ENCODE peak calls at places on chromosomes 6 and 20, in eight cellular contexts. One of them, this sample, is unnamed.

GRCh38 chr20:36499211-36499610 is 42.1 kb upstream of the MYL9 start:
- DNase-seq in retinal pigment epithelial cell: no peak
- DNase-seq in AG04450: no peak
- DNase-seq in breast epithelium: no peak
- DNase-seq in heart right ventricle: no peak
- DNase-seq in cardiac fibroblast: no peak
- DNase-seq in heart left ventricle: no peak
- DNase-seq in right lobe of liver: no peak
- DNase-seq in this sample: no peak

GRCh38 chr20:10682939-10683338 is 9.1 kb upstream of the JAG1 start:
- DNase-seq in retinal pigment epithelial cell: no peak
- DNase-seq in AG04450: no peak
- DNase-seq in breast epithelium: no peak
- DNase-seq in heart right ventricle: no peak
- DNase-seq in cardiac fibroblast: peak; percentile 35
- DNase-seq in heart left ventricle: no peak
- DNase-seq in right lobe of liver: no peak
- DNase-seq in this sample: no peak

GRCh38 chr6:108002365-108003221 is 44.6 kb upstream of the SEC63 start:
- DNase-seq in retinal pigment epithelial cell: peak; percentile 98
- DNase-seq in AG04450: no peak
- DNase-seq in breast epithelium: peak; percentile 76
- DNase-seq in heart right ventricle: no peak
- DNase-seq in cardiac fibroblast: no peak
- DNase-seq in heart left ventricle: no peak
- DNase-seq in right lobe of liver: peak; percentile 55
- DNase-seq in this sample: no peak

GRCh38 chr20:49508435-49509199 is 26.1 kb upstream of the KCNB1 start:
- DNase-seq in retinal pigment epithelial cell: no peak
- DNase-seq in AG04450: no peak
- DNase-seq in breast epithelium: no peak
- DNase-seq in heart right ventricle: no peak
- DNase-seq in cardiac fibroblast: peak; percentile 72
- DNase-seq in heart left ventricle: no peak
- DNase-seq in right lobe of liver: no peak
- DNase-seq in this sample: peak; percentile 8

GRCh38 chr6:142350309-142350708 is 48.5 kb downstream of the ADGRG6 start:
- DNase-seq in retinal pigment epithelial cell: no peak
- DNase-seq in AG04450: no peak
- DNase-seq in breast epithelium: no peak
- DNase-seq in heart right ventricle: no peak
- DNase-seq in cardiac fibroblast: no peak
- DNase-seq in heart left ventricle: no peak
- DNase-seq in right lobe of liver: no peak
- DNase-seq in this sample: no peak

GRCh38 chr20:46670585-46671584 is 18.4 kb downstream of the TP53RK start:
- DNase-seq in retinal pigment epithelial cell: no peak
- DNase-seq in AG04450: no peak
- DNase-seq in breast epithelium: no peak
- DNase-seq in heart right ventricle: no peak
- DNase-seq in cardiac fibroblast: no peak
- DNase-seq in heart left ventricle: no peak
- DNase-seq in right lobe of liver: no peak
- DNase-seq in this sample: no peak

GRCh38 chr6:125667326-125667725 is 82.1 kb upstream of the HEY2 start:
- DNase-seq in retinal pigment epithelial cell: no peak
- DNase-seq in AG04450: no peak
- DNase-seq in breast epithelium: no peak
- DNase-seq in heart right ventricle: no peak
- DNase-seq in cardiac fibroblast: no peak
- DNase-seq in heart left ventricle: no peak
- DNase-seq in right lobe of liver: no peak
- DNase-seq in this sample: no peak

GRCh38 chr20:1473821-1474220 is 7.2 kb upstream of the NSFL1C start:
- DNase-seq in retinal pigment epithelial cell: no peak
- DNase-seq in AG04450: no peak
- DNase-seq in breast epithelium: no peak
- DNase-seq in heart right ventricle: no peak
- DNase-seq in cardiac fibroblast: no peak
- DNase-seq in heart left ventricle: no peak
- DNase-seq in right lobe of liver: no peak
- DNase-seq in this sample: no peak

GRCh38 chr6:9523462-9523861 is 891.4 kb downstream of the TFAP2A start:
- DNase-seq in retinal pigment epithelial cell: peak; percentile 96
- DNase-seq in AG04450: peak; percentile 84
- DNase-seq in breast epithelium: no peak
- DNase-seq in heart right ventricle: no peak
- DNase-seq in cardiac fibroblast: peak; percentile 80
- DNase-seq in heart left ventricle: no peak
- DNase-seq in right lobe of liver: no peak
- DNase-seq in this sample: peak; percentile 47

GRCh38 chr6:15630202-15630601 is 32.6 kb downstream of the DTNBP1 start:
- DNase-seq in retinal pigment epithelial cell: no peak
- DNase-seq in AG04450: no peak
- DNase-seq in breast epithelium: no peak
- DNase-seq in heart right ventricle: no peak
- DNase-seq in cardiac fibroblast: no peak
- DNase-seq in heart left ventricle: no peak
- DNase-seq in right lobe of liver: no peak
- DNase-seq in this sample: no peak

GRCh38 chr20:44911264-44911921 is 1.5 kb downstream of the PABPC1L start:
- DNase-seq in retinal pigment epithelial cell: no peak
- DNase-seq in AG04450: no peak
- DNase-seq in breast epithelium: no peak
- DNase-seq in heart right ventricle: no peak
- DNase-seq in cardiac fibroblast: peak; percentile 52
- DNase-seq in heart left ventricle: no peak
- DNase-seq in right lobe of liver: peak; percentile 89
- DNase-seq in this sample: no peak

GRCh38 chr20:44912189-44912588 is 2.3 kb downstream of the PABPC1L start:
- DNase-seq in retinal pigment epithelial cell: no peak
- DNase-seq in AG04450: no peak
- DNase-seq in breast epithelium: no peak
- DNase-seq in heart right ventricle: no peak
- DNase-seq in cardiac fibroblast: no peak
- DNase-seq in heart left ventricle: no peak
- DNase-seq in right lobe of liver: no peak
- DNase-seq in this sample: no peak

GRCh38 chr20:44910690-44911262 is 916 bp downstream of the PABPC1L start:
- DNase-seq in retinal pigment epithelial cell: no peak
- DNase-seq in AG04450: no peak
- DNase-seq in breast epithelium: no peak
- DNase-seq in heart right ventricle: no peak
- DNase-seq in cardiac fibroblast: no peak
- DNase-seq in heart left ventricle: no peak
- DNase-seq in right lobe of liver: no peak
- DNase-seq in this sample: no peak

GRCh38 chr20:44909872-44910689 is at the start of gene PABPC1L:
- DNase-seq in retinal pigment epithelial cell: no peak
- DNase-seq in AG04450: no peak
- DNase-seq in breast epithelium: peak; percentile 46
- DNase-seq in heart right ventricle: peak; percentile 61
- DNase-seq in cardiac fibroblast: peak; percentile 61
- DNase-seq in heart left ventricle: peak; percentile 54
- DNase-seq in right lobe of liver: peak; percentile 78
- DNase-seq in this sample: no peak

GRCh38 chr20:44908987-44909871 is 631 bp upstream of the PABPC1L start:
- DNase-seq in retinal pigment epithelial cell: no peak
- DNase-seq in AG04450: no peak
- DNase-seq in breast epithelium: no peak
- DNase-seq in heart right ventricle: no peak
- DNase-seq in cardiac fibroblast: no peak
- DNase-seq in heart left ventricle: no peak
- DNase-seq in right lobe of liver: no peak
- DNase-seq in this sample: no peak
- H3K4me3 ChIP-seq in retinal pigment epithelial cell: peak overlapping the region; percentile 75
- H3K4me3 ChIP-seq in AG04450: peak overlapping the region; percentile 79
- H3K4me3 ChIP-seq in breast epithelium: peak overlapping the region; percentile 55
- H3K4me3 ChIP-seq in heart right ventricle: peak overlapping the region; percentile 72
- H3K4me3 ChIP-seq in cardiac fibroblast: peak overlapping the region; percentile 74
- H3K4me3 ChIP-seq in heart left ventricle: peak overlapping the region; percentile 63
- H3K4me3 ChIP-seq in right lobe of liver: peak overlapping the region; percentile 72
- H3K4me3 ChIP-seq in this sample: peak overlapping the region; percentile 89

DNA sequence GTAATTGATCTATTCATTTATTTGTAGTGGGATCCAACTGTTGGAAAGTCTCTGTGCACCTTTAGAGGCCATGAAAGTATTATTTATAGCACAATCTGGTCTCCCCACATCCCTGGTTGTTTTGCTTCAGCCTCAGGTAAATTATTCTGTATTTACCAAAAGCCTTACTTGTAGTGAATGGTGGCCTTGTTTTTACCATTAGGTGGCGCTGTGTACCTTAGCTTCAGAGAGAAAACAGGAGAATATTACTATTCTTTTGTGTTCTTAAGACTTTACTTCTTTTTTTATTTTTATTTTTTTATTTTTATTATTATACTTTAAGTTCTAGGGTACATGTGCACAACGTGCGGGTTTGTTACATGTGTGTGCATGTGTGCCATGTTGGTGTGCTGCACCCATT is 23.7 kb downstream of the PEX7 start:
- DNase-seq in retinal pigment epithelial cell: peak; percentile 39
- DNase-seq in AG04450: peak; percentile 39
- DNase-seq in breast epithelium: no peak
- DNase-seq in heart right ventricle: no peak
- DNase-seq in cardiac fibroblast: peak; percentile 76
- DNase-seq in heart left ventricle: no peak
- DNase-seq in right lobe of liver: no peak
- DNase-seq in this sample: no peak
- TF ChIP-seq CTCF in retinal pigment epithelial cell: peak; percentile 83
- TF ChIP-seq CTCF in AG04450: peak; percentile 81
- TF ChIP-seq CTCF in breast epithelium: peak; percentile 44
- TF ChIP-seq CTCF in heart right ventricle: peak; percentile 81
- TF ChIP-seq CTCF in cardiac fibroblast: peak; percentile 79
- TF ChIP-seq CTCF in heart left ventricle: peak; percentile 71
- TF ChIP-seq CTCF in right lobe of liver: peak; percentile 77
- TF ChIP-seq CTCF in this sample: peak; percentile 72

DNA sequence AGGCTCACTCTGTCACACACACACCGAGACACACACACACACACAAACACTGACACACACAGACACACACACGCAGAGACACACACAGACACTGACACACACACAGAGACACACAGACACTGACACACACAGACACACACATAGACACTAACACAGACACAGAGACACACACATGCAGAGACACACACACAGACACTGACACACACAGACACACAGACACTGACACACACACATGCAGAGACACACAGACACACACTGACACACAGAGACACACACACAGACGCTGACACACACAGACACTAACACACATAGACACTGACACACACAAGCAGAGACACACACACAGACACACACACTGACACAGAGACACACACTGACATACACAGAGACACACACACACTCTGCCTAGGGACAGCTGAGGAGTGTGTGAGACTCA is 14.3 kb upstream of the ABHD16B start:
- DNase-seq in retinal pigment epithelial cell: no peak
- DNase-seq in AG04450: no peak
- DNase-seq in breast epithelium: no peak
- DNase-seq in heart right ventricle: no peak
- DNase-seq in cardiac fibroblast: no peak
- DNase-seq in heart left ventricle: no peak
- DNase-seq in right lobe of liver: no peak
- DNase-seq in this sample: no peak
- H3K4me3 ChIP-seq in retinal pigment epithelial cell: no peak overlapping the region
- H3K4me3 ChIP-seq in AG04450: no peak overlapping the region
- H3K4me3 ChIP-seq in breast epithelium: no peak overlapping the region
- H3K4me3 ChIP-seq in heart right ventricle: no peak overlapping the region
- H3K4me3 ChIP-seq in cardiac fibroblast: no peak overlapping the region
- H3K4me3 ChIP-seq in heart left ventricle: no peak overlapping the region
- H3K4me3 ChIP-seq in right lobe of liver: no peak overlapping the region
- H3K4me3 ChIP-seq in this sample: no peak overlapping the region

DNA sequence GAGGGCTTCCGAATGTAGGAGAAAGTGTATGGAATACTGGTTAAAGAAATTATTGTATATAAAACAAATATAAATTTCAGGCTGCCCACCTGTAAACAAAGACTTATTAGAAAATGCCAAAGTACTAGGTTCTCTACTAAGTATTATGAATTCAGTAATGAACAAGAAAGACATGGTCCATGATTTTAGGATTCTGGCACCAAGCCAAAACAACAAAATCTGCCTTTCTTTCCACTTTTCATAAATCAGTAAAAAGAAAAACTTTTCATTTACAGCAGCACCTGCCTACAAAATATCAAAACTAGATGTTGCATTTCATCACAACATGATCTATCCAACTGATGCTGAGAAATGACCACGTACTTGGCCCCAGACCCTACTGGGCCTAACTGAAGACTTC is 14.5 kb upstream of the SNRPB start:
- DNase-seq in retinal pigment epithelial cell: no peak
- DNase-seq in AG04450: no peak
- DNase-seq in breast epithelium: no peak
- DNase-seq in heart right ventricle: no peak
- DNase-seq in cardiac fibroblast: no peak
- DNase-seq in heart left ventricle: no peak
- DNase-seq in right lobe of liver: no peak
- DNase-seq in this sample: no peak
- TF ChIP-seq CTCF in retinal pigment epithelial cell: no peak
- TF ChIP-seq CTCF in AG04450: no peak
- TF ChIP-seq CTCF in breast epithelium: no peak
- TF ChIP-seq CTCF in heart right ventricle: no peak
- TF ChIP-seq CTCF in cardiac fibroblast: no peak
- TF ChIP-seq CTCF in heart left ventricle: no peak
- TF ChIP-seq CTCF in right lobe of liver: no peak
- TF ChIP-seq CTCF in this sample: no peak

GRCh38 chr6:43307451-43308100 is 1.1 kb downstream of the CRIP3 start:
- DNase-seq in retinal pigment epithelial cell: no peak
- DNase-seq in AG04450: no peak
- DNase-seq in breast epithelium: no peak
- DNase-seq in heart right ventricle: no peak
- DNase-seq in cardiac fibroblast: no peak
- DNase-seq in heart left ventricle: no peak
- DNase-seq in right lobe of liver: peak; percentile 74
- DNase-seq in this sample: no peak

GRCh38 chr6:43310137-43310536 is 1.5 kb upstream of the CRIP3 start:
- DNase-seq in retinal pigment epithelial cell: no peak
- DNase-seq in AG04450: no peak
- DNase-seq in breast epithelium: no peak
- DNase-seq in heart right ventricle: no peak
- DNase-seq in cardiac fibroblast: no peak
- DNase-seq in heart left ventricle: no peak
- DNase-seq in right lobe of liver: no peak
- DNase-seq in this sample: no peak

GRCh38 chr6:43308101-43308989 is at the start of gene CRIP3:
- DNase-seq in retinal pigment epithelial cell: no peak
- DNase-seq in AG04450: no peak
- DNase-seq in breast epithelium: peak; percentile 26
- DNase-seq in heart right ventricle: peak; percentile 30
- DNase-seq in cardiac fibroblast: peak; percentile 75
- DNase-seq in heart left ventricle: peak; percentile 64
- DNase-seq in right lobe of liver: peak; percentile 78
- DNase-seq in this sample: no peak

GRCh38 chr6:43310624-43311023 is 2.0 kb upstream of the CRIP3 start:
- DNase-seq in retinal pigment epithelial cell: no peak
- DNase-seq in AG04450: no peak
- DNase-seq in breast epithelium: no peak
- DNase-seq in heart right ventricle: no peak
- DNase-seq in cardiac fibroblast: no peak
- DNase-seq in heart left ventricle: no peak
- DNase-seq in right lobe of liver: no peak
- DNase-seq in this sample: no peak

GRCh38 chr6:43308990-43309477 is 408 bp upstream of the CRIP3 start:
- DNase-seq in retinal pigment epithelial cell: no peak
- DNase-seq in AG04450: no peak
- DNase-seq in breast epithelium: no peak
- DNase-seq in heart right ventricle: no peak
- DNase-seq in cardiac fibroblast: no peak
- DNase-seq in heart left ventricle: no peak
- DNase-seq in right lobe of liver: no peak
- DNase-seq in this sample: no peak
- H3K4me3 ChIP-seq in retinal pigment epithelial cell: peak overlapping the region; percentile 14
- H3K4me3 ChIP-seq in AG04450: peak overlapping the region; percentile 31
- H3K4me3 ChIP-seq in breast epithelium: peak overlapping the region; percentile 25
- H3K4me3 ChIP-seq in heart right ventricle: peak overlapping the region; percentile 58
- H3K4me3 ChIP-seq in cardiac fibroblast: peak overlapping the region; percentile 36
- H3K4me3 ChIP-seq in heart left ventricle: peak overlapping the region; percentile 49
- H3K4me3 ChIP-seq in right lobe of liver: peak overlapping the region; percentile 31
- H3K4me3 ChIP-seq in this sample: no peak overlapping the region